ENCODE peak calls at places on chromosomes 3 and 15, in eight cellular contexts. H is NCI-H1092 treated with DMSO at 0.1 percent for 48 hours, C is memory B cell, W is NCI-H524, B is NCI-H2171, X is AG04449, Z is GM12892, A is non-pigmented ciliary epithelial cell. Y is an unnamed sample.

GRCh38 chr3:30476373-30477082 is 129.9 kb upstream of the TGFBR2 start:
- DNase-seq in H (no peak), C (no peak), W (no peak), B (no peak), X (no peak), Z (no peak), A (no peak), Y (peak)

GRCh38 chr3:40191251-40191650 is 118.3 kb upstream of the EIF1B start:
- DNase-seq in H (no peak), C (no peak), W (no peak), B (no peak), X (no peak), Z (no peak), A (no peak), Y (no peak)

GRCh38 chr3:168398371-168399030 is 302.8 kb upstream of the GOLIM4 start:
- DNase-seq in H (no peak), C (no peak), W (no peak), B (no peak), X (no peak), Z (no peak), A (peak), Y (no peak)

GRCh38 chr3:21750831-21751391 is at the start of gene ZNF385D:
- DNase-seq in H (no peak), C (no peak), W (peak), B (peak), X (no peak), Z (no peak), A (peak), Y (peak)

GRCh38 chr3:138314751-138315150 is 14.9 kb downstream of the NME9 start:
- DNase-seq in H (no peak), C (no peak), W (no peak), B (no peak), X (no peak), Z (no peak), A (peak), Y (no peak)

GRCh38 chr15:83462953-83463433 is 15.9 kb downstream of the SH3GL3 start:
- DNase-seq in H (no peak), C (no peak), W (no peak), B (no peak), X (no peak), Z (no peak), A (no peak), Y (no peak)

GRCh38 chr15:68330461-68330860 is 52.9 kb downstream of the FEM1B start:
- DNase-seq in H (no peak), C (no peak), W (no peak), B (no peak), X (no peak), Z (no peak), A (no peak), Y (no peak)

GRCh38 chr3:159149633-159150032 is 347.8 kb downstream of the MFSD1 start:
- DNase-seq in H (no peak), C (no peak), W (no peak), B (no peak), X (no peak), Z (no peak), A (no peak), Y (no peak)

GRCh38 chr3:99515-99914 is 97.0 kb upstream of the CHL1 start:
- DNase-seq in H (peak), C (no peak), W (no peak), B (no peak), X (no peak), Z (no peak), A (no peak), Y (no peak)

GRCh38 chr3:61864886-61865285 is 303.5 kb downstream of the PTPRG start:
- DNase-seq in H (no peak), C (no peak), W (no peak), B (no peak), X (no peak), Z (no peak), A (no peak), Y (peak)

GRCh38 chr3:56795807-56796185 is 6.0 kb downstream of the ARHGEF3 start:
- DNase-seq in H (no peak), C (no peak), W (no peak), B (no peak), X (no peak), Z (no peak), A (no peak), Y (no peak)

GRCh38 chr15:63079938-63080626 is 37.5 kb downstream of the TPM1 start:
- DNase-seq in H (no peak), C (no peak), W (no peak), B (no peak), X (no peak), Z (no peak), A (no peak), Y (no peak)

GRCh38 chr3:178291971-178292370 is 244.3 kb upstream of the KCNMB2 start:
- DNase-seq in H (no peak), C (no peak), W (no peak), B (no peak), X (no peak), Z (no peak), A (no peak), Y (no peak)

GRCh38 chr3:119469378-119470189 is 821 bp downstream of the POGLUT1 start:
- DNase-seq in H (peak), C (no peak), W (no peak), B (no peak), X (no peak), Z (no peak), A (no peak), Y (peak)

GRCh38 chr3:149216195-149216869 is 5.3 kb downstream of the CP start:
- DNase-seq in H (peak), C (no peak), W (no peak), B (no peak), X (no peak), Z (no peak), A (no peak), Y (no peak)

GRCh38 chr3:8481380-8481779 is 20.2 kb upstream of the LMCD1 start:
- DNase-seq in H (no peak), C (no peak), W (no peak), B (no peak), X (no peak), Z (no peak), A (no peak), Y (no peak)

GRCh38 chr3:189573004-189573403 is 58.2 kb upstream of the TP63 start:
- DNase-seq in H (no peak), C (no peak), W (no peak), B (no peak), X (no peak), Z (no peak), A (no peak), Y (no peak)

GRCh38 chr15:70777156-70777926 is 14.0 kb upstream of the UACA start:
- DNase-seq in H (no peak), C (no peak), W (no peak), B (no peak), X (no peak), Z (no peak), A (no peak), Y (no peak)

GRCh38 chr15:28114721-28115622 is 15.9 kb upstream of the OCA2 start:
- DNase-seq in H (no peak), C (no peak), W (no peak), B (no peak), X (no peak), Z (no peak), A (no peak), Y (peak)

Y was measured in myocyte.